ENCODE peak calls at places on chromosomes 11 and 22, in nine cellular contexts. One of them, this sample, is unnamed.

GRCh38 chr11:37946155-37946766 is 1348.2 kb upstream of the RAG2 start:
- DNase-seq in suprapubic skin: no peak
- DNase-seq in tibial artery: no peak
- DNase-seq in stomach: peak; percentile 29
- DNase-seq in GM23338: peak; percentile 65
- DNase-seq in heart left ventricle: no peak
- DNase-seq in BJ: no peak
- DNase-seq in testis: peak; percentile 38
- DNase-seq in psoas muscle: no peak
- DNase-seq in this sample: peak; percentile 18

GRCh38 chr11:12122083-12122482 is 11.7 kb downstream of the MICAL2 start:
- DNase-seq in testis: no peak
- DNase-seq in GM23338: peak; percentile 82
- DNase-seq in tibial artery: no peak
- DNase-seq in stomach: no peak
- DNase-seq in heart left ventricle: no peak
- DNase-seq in suprapubic skin: no peak
- DNase-seq in psoas muscle: no peak
- DNase-seq in BJ: no peak
- DNase-seq in this sample: no peak

GRCh38 chr11:19075636-19076035 is 15.1 kb upstream of the MRGPRX2 start:
- DNase-seq in BJ: no peak
- DNase-seq in testis: no peak
- DNase-seq in tibial artery: no peak
- DNase-seq in psoas muscle: no peak
- DNase-seq in stomach: no peak
- DNase-seq in GM23338: no peak
- DNase-seq in suprapubic skin: no peak
- DNase-seq in heart left ventricle: no peak
- DNase-seq in this sample: peak; percentile 65

GRCh38 chr11:31199403-31199802 is 170.1 kb downstream of the DCDC1 start:
- DNase-seq in GM23338: peak; percentile 30
- DNase-seq in testis: no peak
- DNase-seq in heart left ventricle: no peak
- DNase-seq in tibial artery: no peak
- DNase-seq in suprapubic skin: no peak
- DNase-seq in BJ: no peak
- DNase-seq in psoas muscle: no peak
- DNase-seq in stomach: no peak
- DNase-seq in this sample: no peak

GRCh38 chr11:117058761-117059233 is 39.4 kb downstream of the SIK3 start:
- DNase-seq in BJ: no peak
- DNase-seq in suprapubic skin: no peak
- DNase-seq in stomach: no peak
- DNase-seq in tibial artery: no peak
- DNase-seq in GM23338: peak; percentile 47
- DNase-seq in psoas muscle: no peak
- DNase-seq in heart left ventricle: no peak
- DNase-seq in testis: no peak
- DNase-seq in this sample: no peak

GRCh38 chr11:61516675-61517516 is 8.3 kb downstream of the LRRC10B start:
- DNase-seq in tibial artery: no peak
- DNase-seq in testis: peak; percentile 64
- DNase-seq in GM23338: peak; percentile 80
- DNase-seq in stomach: peak; percentile 35
- DNase-seq in suprapubic skin: no peak
- DNase-seq in psoas muscle: no peak
- DNase-seq in heart left ventricle: no peak
- DNase-seq in BJ: no peak
- DNase-seq in this sample: peak; percentile 29

GRCh38 chr11:59918494-59918893 is 19.7 kb upstream of the OOSP1 start:
- DNase-seq in BJ: no peak
- DNase-seq in GM23338: no peak
- DNase-seq in stomach: no peak
- DNase-seq in tibial artery: no peak
- DNase-seq in psoas muscle: no peak
- DNase-seq in testis: no peak
- DNase-seq in heart left ventricle: no peak
- DNase-seq in suprapubic skin: no peak
- DNase-seq in this sample: no peak

GRCh38 chr11:133339495-133340140 is 192.7 kb downstream of the OPCML start:
- DNase-seq in stomach: no peak
- DNase-seq in heart left ventricle: no peak
- DNase-seq in GM23338: no peak
- DNase-seq in psoas muscle: no peak
- DNase-seq in tibial artery: no peak
- DNase-seq in BJ: no peak
- DNase-seq in suprapubic skin: no peak
- DNase-seq in testis: no peak
- DNase-seq in this sample: no peak

GRCh38 chr11:102802341-102802740 is 4.4 kb upstream of the MMP1 start:
- DNase-seq in suprapubic skin: no peak
- DNase-seq in BJ: peak; percentile 86
- DNase-seq in GM23338: no peak
- DNase-seq in tibial artery: no peak
- DNase-seq in heart left ventricle: no peak
- DNase-seq in stomach: no peak
- DNase-seq in testis: no peak
- DNase-seq in psoas muscle: no peak
- DNase-seq in this sample: no peak

GRCh38 chr22:24938741-24939341 is 7.7 kb downstream of the LHFPL7 start:
- DNase-seq in stomach: no peak
- DNase-seq in GM23338: peak; percentile 94
- DNase-seq in testis: peak; percentile 23
- DNase-seq in BJ: no peak
- DNase-seq in tibial artery: no peak
- DNase-seq in psoas muscle: no peak
- DNase-seq in suprapubic skin: no peak
- DNase-seq in heart left ventricle: no peak
- DNase-seq in this sample: peak; percentile 47

GRCh38 chr11:63839508-63840355 is 822 bp downstream of the MARK2 start:
- DNase-seq in testis: peak; percentile 39
- DNase-seq in heart left ventricle: peak; percentile 49
- DNase-seq in suprapubic skin: no peak
- DNase-seq in tibial artery: no peak
- DNase-seq in stomach: peak; percentile 54
- DNase-seq in GM23338: peak; percentile 51
- DNase-seq in psoas muscle: peak; percentile 62
- DNase-seq in BJ: no peak
- DNase-seq in this sample: peak; percentile 44

GRCh38 chr11:41479179-41479578 is 19.7 kb upstream of the LRRC4C start:
- DNase-seq in BJ: no peak
- DNase-seq in tibial artery: no peak
- DNase-seq in stomach: no peak
- DNase-seq in testis: no peak
- DNase-seq in psoas muscle: no peak
- DNase-seq in suprapubic skin: no peak
- DNase-seq in heart left ventricle: no peak
- DNase-seq in GM23338: no peak
- DNase-seq in this sample: no peak

GRCh38 chr22:27212617-27213177 is 555.3 kb downstream of the MIAT start:
- DNase-seq in testis: peak; percentile 80
- DNase-seq in stomach: no peak
- DNase-seq in GM23338: no peak
- DNase-seq in BJ: peak; percentile 96
- DNase-seq in heart left ventricle: peak; percentile 73
- DNase-seq in psoas muscle: peak; percentile 62
- DNase-seq in suprapubic skin: peak; percentile 83
- DNase-seq in tibial artery: peak; percentile 95
- DNase-seq in this sample: peak; percentile 60

GRCh38 chr11:59754494-59754858 is 700 bp upstream of the STX3 start:
- DNase-seq in BJ: no peak
- DNase-seq in stomach: no peak
- DNase-seq in tibial artery: no peak
- DNase-seq in suprapubic skin: no peak
- DNase-seq in GM23338: peak; percentile 17
- DNase-seq in testis: peak; percentile 28
- DNase-seq in heart left ventricle: no peak
- DNase-seq in psoas muscle: no peak
- DNase-seq in this sample: peak; percentile 20

GRCh38 chr11:134391656-134392055 is 20.4 kb downstream of the B3GAT1 start:
- DNase-seq in stomach: no peak
- DNase-seq in tibial artery: no peak
- DNase-seq in GM23338: no peak
- DNase-seq in suprapubic skin: no peak
- DNase-seq in heart left ventricle: no peak
- DNase-seq in testis: no peak
- DNase-seq in BJ: no peak
- DNase-seq in psoas muscle: no peak
- DNase-seq in this sample: no peak

GRCh38 chr11:134395002-134395401 is 17.0 kb downstream of the B3GAT1 start:
- DNase-seq in heart left ventricle: no peak
- DNase-seq in tibial artery: no peak
- DNase-seq in GM23338: no peak
- DNase-seq in suprapubic skin: no peak
- DNase-seq in BJ: no peak
- DNase-seq in stomach: no peak
- DNase-seq in testis: no peak
- DNase-seq in psoas muscle: no peak
- DNase-seq in this sample: no peak

GRCh38 chr11:134394311-134394710 is 17.7 kb downstream of the B3GAT1 start:
- DNase-seq in psoas muscle: no peak
- DNase-seq in GM23338: no peak
- DNase-seq in testis: no peak
- DNase-seq in stomach: no peak
- DNase-seq in tibial artery: no peak
- DNase-seq in heart left ventricle: no peak
- DNase-seq in BJ: no peak
- DNase-seq in suprapubic skin: no peak
- DNase-seq in this sample: no peak

GRCh38 chr11:134392953-134393615 is 19.0 kb downstream of the B3GAT1 start:
- DNase-seq in GM23338: no peak
- DNase-seq in heart left ventricle: no peak
- DNase-seq in BJ: no peak
- DNase-seq in tibial artery: no peak
- DNase-seq in testis: no peak
- DNase-seq in stomach: no peak
- DNase-seq in psoas muscle: no peak
- DNase-seq in suprapubic skin: no peak
- DNase-seq in this sample: no peak

GRCh38 chr11:134393638-134394037 is 18.4 kb downstream of the B3GAT1 start:
- DNase-seq in tibial artery: no peak
- DNase-seq in psoas muscle: no peak
- DNase-seq in BJ: no peak
- DNase-seq in suprapubic skin: no peak
- DNase-seq in testis: peak; percentile 38
- DNase-seq in GM23338: peak; percentile 62
- DNase-seq in stomach: peak; percentile 49
- DNase-seq in heart left ventricle: no peak
- DNase-seq in this sample: peak; percentile 43
- TF ChIP-seq CTCF in tibial artery: no peak
- TF ChIP-seq CTCF in psoas muscle: no peak
- TF ChIP-seq CTCF in BJ: no peak
- TF ChIP-seq CTCF in suprapubic skin: no peak
- TF ChIP-seq CTCF in testis: no peak
- TF ChIP-seq CTCF in GM23338: peak; percentile 41
- TF ChIP-seq CTCF in stomach: peak; percentile 41
- TF ChIP-seq CTCF in heart left ventricle: no peak
- TF ChIP-seq CTCF in this sample: no peak

GRCh38 chr22:45534339-45535192 is 31.9 kb downstream of the FBLN1 start:
- DNase-seq in suprapubic skin: no peak
- DNase-seq in stomach: no peak
- DNase-seq in GM23338: no peak
- DNase-seq in BJ: no peak
- DNase-seq in psoas muscle: no peak
- DNase-seq in heart left ventricle: no peak
- DNase-seq in testis: no peak
- DNase-seq in tibial artery: no peak
- DNase-seq in this sample: no peak
- H3K36me3 ChIP-seq in suprapubic skin: peaks cover 6% of the 10 kb centered on the region
- H3K36me3 ChIP-seq in stomach: no peaks in the 10 kb centered on the region
- H3K36me3 ChIP-seq in GM23338: peaks cover 16% of the 10 kb centered on the region
- H3K36me3 ChIP-seq in BJ: peaks cover 56% of the 10 kb centered on the region
- H3K36me3 ChIP-seq in psoas muscle: no peaks in the 10 kb centered on the region
- H3K36me3 ChIP-seq in heart left ventricle: no peaks in the 10 kb centered on the region
- H3K36me3 ChIP-seq in testis: no peaks in the 10 kb centered on the region
- H3K36me3 ChIP-seq in tibial artery: no peaks in the 10 kb centered on the region
- H3K36me3 ChIP-seq in this sample: no peaks in the 10 kb centered on the region

GRCh38 chr11:94828088-94828487 is 59.9 kb downstream of the AMOTL1 start:
- DNase-seq in psoas muscle: no peak
- DNase-seq in tibial artery: no peak
- DNase-seq in stomach: no peak
- DNase-seq in suprapubic skin: no peak
- DNase-seq in testis: no peak
- DNase-seq in BJ: no peak
- DNase-seq in heart left ventricle: no peak
- DNase-seq in GM23338: no peak
- DNase-seq in this sample: no peak

GRCh38 chr11:94831529-94831928 is 63.4 kb downstream of the AMOTL1 start:
- DNase-seq in heart left ventricle: no peak
- DNase-seq in GM23338: peak; percentile 13
- DNase-seq in testis: no peak
- DNase-seq in psoas muscle: no peak
- DNase-seq in tibial artery: no peak
- DNase-seq in suprapubic skin: no peak
- DNase-seq in stomach: no peak
- DNase-seq in BJ: no peak
- DNase-seq in this sample: no peak

GRCh38 chr11:94832604-94833238 is 64.6 kb downstream of the AMOTL1 start:
- DNase-seq in testis: no peak
- DNase-seq in tibial artery: no peak
- DNase-seq in suprapubic skin: no peak
- DNase-seq in GM23338: no peak
- DNase-seq in heart left ventricle: no peak
- DNase-seq in BJ: no peak
- DNase-seq in stomach: no peak
- DNase-seq in psoas muscle: no peak
- DNase-seq in this sample: no peak

GRCh38 chr11:94834931-94835330 is 66.8 kb downstream of the AMOTL1 start:
- DNase-seq in stomach: no peak
- DNase-seq in testis: no peak
- DNase-seq in GM23338: no peak
- DNase-seq in tibial artery: no peak
- DNase-seq in BJ: no peak
- DNase-seq in heart left ventricle: no peak
- DNase-seq in psoas muscle: no peak
- DNase-seq in suprapubic skin: no peak
- DNase-seq in this sample: no peak

GRCh38 chr11:94830722-94831121 is 62.6 kb downstream of the AMOTL1 start:
- DNase-seq in BJ: no peak
- DNase-seq in stomach: no peak
- DNase-seq in tibial artery: no peak
- DNase-seq in testis: no peak
- DNase-seq in psoas muscle: no peak
- DNase-seq in heart left ventricle: no peak
- DNase-seq in suprapubic skin: no peak
- DNase-seq in GM23338: no peak
- DNase-seq in this sample: no peak
- TF ChIP-seq CTCF in BJ: no peak
- TF ChIP-seq CTCF in stomach: no peak
- TF ChIP-seq CTCF in tibial artery: no peak
- TF ChIP-seq CTCF in testis: no peak
- TF ChIP-seq CTCF in psoas muscle: no peak
- TF ChIP-seq CTCF in heart left ventricle: no peak
- TF ChIP-seq CTCF in suprapubic skin: no peak
- TF ChIP-seq CTCF in GM23338: no peak
- TF ChIP-seq CTCF in this sample: no peak

DNA sequence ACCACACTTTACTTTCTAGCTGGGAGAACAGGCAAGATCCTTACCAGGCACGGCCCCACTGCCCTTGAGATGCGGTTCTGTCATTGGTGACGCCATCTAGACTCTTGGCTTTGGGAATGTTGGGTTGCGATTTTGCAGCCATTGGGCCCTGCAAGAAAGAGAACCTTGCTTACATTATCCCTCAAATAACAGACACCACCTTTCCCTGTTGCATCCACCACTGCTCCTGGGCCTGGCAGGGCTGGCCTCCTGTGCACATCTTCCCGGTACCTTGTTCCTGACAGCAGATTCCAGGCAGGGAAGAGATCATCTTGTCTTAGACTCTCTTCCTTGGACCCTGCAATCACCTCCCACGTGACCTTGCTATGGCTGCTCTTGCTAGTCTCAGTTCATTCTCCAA is 3.4 kb downstream of the DHCR7 start:
- DNase-seq in BJ: no peak
- DNase-seq in psoas muscle: no peak
- DNase-seq in tibial artery: no peak
- DNase-seq in GM23338: no peak
- DNase-seq in heart left ventricle: no peak
- DNase-seq in stomach: no peak
- DNase-seq in testis: no peak
- DNase-seq in suprapubic skin: peak; percentile 43
- DNase-seq in this sample: no peak
- H3K36me3 ChIP-seq in BJ: peaks cover 17% of the 10 kb centered on the region
- H3K36me3 ChIP-seq in psoas muscle: peaks cover 48% of the 10 kb centered on the region
- H3K36me3 ChIP-seq in tibial artery: peaks cover 4% of the 10 kb centered on the region
- H3K36me3 ChIP-seq in GM23338: peaks cover 46% of the 10 kb centered on the region
- H3K36me3 ChIP-seq in heart left ventricle: no peaks in the 10 kb centered on the region
- H3K36me3 ChIP-seq in stomach: peaks cover 61% of the 10 kb centered on the region
- H3K36me3 ChIP-seq in testis: no peaks in the 10 kb centered on the region
- H3K36me3 ChIP-seq in suprapubic skin: peaks cover 29% of the 10 kb centered on the region
- H3K36me3 ChIP-seq in this sample: peaks cover 2% of the 10 kb centered on the region